ENCODE peak calls at places on chromosome 16, in eight cellular contexts. R is Peyer's patch, J is AG04450, O is mucosa of descending colon, F is Caco-2, B is cardiac fibroblast, A is NB4, I is psoas muscle. V is an unnamed sample.

GRCh38 chr16:57592591-57593003 is 35.8 kb upstream of the ADGRG1 start:
- DNase-seq in R (peak), J (no peak), O (peak), F (no peak), B (no peak), A (peak), I (no peak), V (no peak)

GRCh38 chr16:19524866-19525723 is 1.4 kb downstream of the CCP110 start:
- DNase-seq in R (no peak), J (no peak), O (no peak), F (no peak), B (peak), A (peak), I (no peak), V (no peak)

GRCh38 chr16:90032664-90033346 is 13.5 kb upstream of the DBNDD1 start:
- DNase-seq in R (no peak), J (peak), O (no peak), F (no peak), B (peak), A (peak), I (no peak), V (no peak)

GRCh38 chr16:68031951-68032350 is 8.9 kb downstream of the DUS2 start:
- DNase-seq in R (no peak), J (no peak), O (no peak), F (no peak), B (peak), A (no peak), I (no peak), V (no peak)

GRCh38 chr16:13100970-13101369 is 199.6 kb downstream of the SHISA9 start:
- DNase-seq in R (no peak), J (no peak), O (no peak), F (no peak), B (no peak), A (no peak), I (no peak), V (no peak)

GRCh38 chr16:11316331-11317015 is 28.8 kb upstream of the RMI2 start:
- DNase-seq in R (no peak), J (no peak), O (no peak), F (no peak), B (peak), A (no peak), I (no peak), V (no peak)

GRCh38 chr16:22641030-22641671 is 130.5 kb downstream of the NPIPB5 start:
- DNase-seq in R (no peak), J (no peak), O (no peak), F (peak), B (peak), A (peak), I (no peak), V (no peak)

GRCh38 chr16:87129771-87130170 is 187.4 kb downstream of the C16orf95 start:
- DNase-seq in R (no peak), J (no peak), O (no peak), F (no peak), B (peak), A (peak), I (no peak), V (no peak)

GRCh38 chr16:17149904-17150483 is 320.8 kb downstream of the XYLT1 start:
- DNase-seq in R (no peak), J (no peak), O (no peak), F (peak), B (peak), A (peak), I (no peak), V (no peak)

GRCh38 chr16:74469946-74470478 is 48.7 kb upstream of the CLEC18B start:
- DNase-seq in R (no peak), J (no peak), O (no peak), F (no peak), B (no peak), A (no peak), I (no peak), V (no peak)
- TF ChIP-seq CTCF in R (no peak), J (no peak), O (no peak), F (no peak), B (no peak), A (no peak), I (no peak), V (no peak)

GRCh38 chr16:30581462-30581861 is 4.0 kb downstream of the ZNF785 start:
- DNase-seq in R (no peak), J (no peak), O (peak), F (no peak), B (no peak), A (no peak), I (no peak), V (no peak)

GRCh38 chr16:30585400-30586191 is at the start of gene ZNF785:
- DNase-seq in R (peak), J (peak), O (peak), F (peak), B (peak), A (peak), I (peak), V (peak)

GRCh38 chr16:30588651-30589050 is 3.2 kb upstream of the ZNF785 start:
- DNase-seq in R (no peak), J (no peak), O (peak), F (no peak), B (no peak), A (no peak), I (no peak), V (no peak)

GRCh38 chr16:30585022-30585399 is 486 bp downstream of the ZNF785 start:
- DNase-seq in R (peak), J (no peak), O (no peak), F (no peak), B (no peak), A (peak), I (no peak), V (no peak)

DNA sequence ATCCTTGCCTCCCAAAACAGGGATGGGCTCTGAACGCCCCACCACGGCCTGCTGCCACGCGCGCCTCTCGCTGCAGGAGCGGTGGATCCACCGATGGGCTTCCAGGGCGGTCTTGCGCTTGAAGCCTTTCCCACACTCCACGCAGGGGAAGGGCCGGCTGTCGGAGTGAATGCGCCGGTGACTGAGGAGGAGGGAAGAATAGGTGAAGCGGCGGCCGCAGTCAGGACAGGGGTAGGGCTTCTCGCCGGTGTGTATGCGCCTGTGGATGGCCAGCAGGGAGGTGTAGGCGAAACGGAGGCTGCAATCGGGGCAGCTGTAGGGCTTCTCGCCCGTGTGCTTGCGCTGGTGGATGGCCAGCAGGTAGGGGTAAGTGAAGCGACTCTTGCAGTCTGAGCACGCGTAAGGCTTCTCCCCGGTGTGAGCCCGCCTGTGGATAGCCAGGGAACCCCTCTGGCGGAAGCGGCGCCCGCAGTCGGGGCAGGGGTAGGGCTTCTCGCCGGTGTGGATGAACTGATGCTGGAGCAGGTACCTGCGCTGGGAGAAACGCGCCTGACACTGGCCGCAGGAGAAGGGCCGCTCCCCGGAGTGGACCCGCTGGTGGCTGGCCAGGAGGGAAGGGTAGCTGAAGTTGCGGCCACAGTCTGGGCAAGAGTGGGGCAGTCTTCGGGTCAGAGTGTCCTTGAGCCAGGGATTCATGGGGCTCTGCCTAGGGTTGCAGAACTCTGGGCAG is 2.7 kb downstream of the ZNF785 start:
- DNase-seq in R (no peak), J (no peak), O (peak), F (no peak), B (no peak), A (no peak), I (no peak), V (no peak)
- H3K4me3 ChIP-seq in R (no peak), J (no peak), O (no peak), F (no peak), B (no peak), A (no peak), I (no peak), V (no peak)

DNA sequence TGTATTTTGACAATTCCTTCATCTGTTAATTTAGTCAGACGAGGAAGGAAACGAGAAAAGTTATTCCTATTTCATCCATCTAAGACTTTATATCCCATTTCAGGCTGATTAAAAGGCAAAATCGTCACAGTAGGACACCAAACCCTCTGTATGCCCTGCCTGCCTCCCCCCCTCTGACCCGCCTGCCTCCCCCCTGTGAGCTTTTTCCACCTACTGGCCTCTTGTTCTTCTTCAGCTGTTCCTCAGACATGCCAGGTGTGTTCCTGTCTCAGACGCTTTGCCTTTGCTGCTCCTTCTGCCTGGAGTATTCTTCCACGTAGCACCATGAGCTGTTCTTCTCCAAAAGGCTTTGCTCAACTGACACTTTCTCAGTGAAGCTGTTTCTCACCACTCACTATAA is 723.4 kb downstream of the MAF start:
- DNase-seq in R (no peak), J (no peak), O (no peak), F (no peak), B (no peak), A (no peak), I (no peak), V (no peak)
- TF ChIP-seq CTCF in R (no peak), J (no peak), O (no peak), F (no peak), B (no peak), A (no peak), I (no peak), V (no peak)

GRCh38 chr16:85200471-85201278 is 88.4 kb upstream of the CIBAR2 start:
- DNase-seq in R (no peak), J (no peak), O (no peak), F (peak), B (no peak), A (no peak), I (no peak), V (no peak)
- H3K4me3 ChIP-seq in R (no peak), J (no peak), O (no peak), F (no peak), B (no peak), A (no peak), I (no peak), V (no peak)

DNA sequence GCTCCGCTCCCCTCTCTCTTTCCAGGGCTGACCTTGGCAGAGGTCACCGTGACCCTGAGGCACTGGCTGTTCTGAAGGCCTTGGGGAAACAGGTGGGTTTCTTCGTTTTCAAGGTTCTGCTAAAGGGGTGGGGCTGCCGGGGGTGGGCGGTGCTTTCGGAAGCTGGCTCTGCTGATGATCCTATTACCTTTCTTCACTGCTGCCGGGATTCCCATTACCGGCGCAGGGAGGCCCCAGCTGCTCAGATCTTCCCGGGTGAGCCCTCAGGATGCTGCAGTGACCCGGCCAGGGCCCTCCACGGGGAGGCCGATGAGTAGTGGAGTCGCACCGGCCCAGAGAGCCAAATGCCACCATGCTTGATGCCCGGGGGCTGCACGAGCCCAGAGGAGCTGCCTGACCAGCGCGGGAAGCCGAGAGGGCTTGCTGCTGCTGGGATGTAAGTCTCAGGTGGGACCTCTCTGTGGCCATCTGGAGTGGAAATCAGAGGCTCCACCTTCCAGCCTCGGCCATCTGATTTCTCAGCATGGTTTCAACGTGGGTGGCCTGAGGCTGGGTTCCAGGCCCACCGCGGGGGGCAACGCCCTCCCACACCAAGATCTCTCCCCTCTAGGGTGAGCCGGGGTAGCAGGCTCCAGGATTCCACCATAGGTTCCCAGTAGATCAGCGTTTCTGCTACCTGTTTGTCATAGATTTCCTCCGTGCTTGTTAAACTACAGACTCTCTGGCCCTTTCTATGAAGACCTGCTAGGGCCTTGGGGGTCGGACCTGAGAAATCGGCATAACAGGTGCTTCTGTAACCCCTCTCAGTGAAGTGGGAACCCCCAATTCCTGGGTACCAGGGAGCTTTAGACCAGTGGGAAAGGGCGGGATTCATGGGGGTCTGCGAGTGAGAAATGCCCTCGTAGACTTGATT is 21.6 kb upstream of the ADCY7 start:
- DNase-seq in R (no peak), J (no peak), O (no peak), F (no peak), B (no peak), A (no peak), I (no peak), V (no peak)
- TF ChIP-seq CTCF in R (no peak), J (no peak), O (no peak), F (no peak), B (no peak), A (no peak), I (no peak), V (no peak)

GRCh38 chr16:675884-676564 is 553 bp downstream of the RHBDL1 start:
- DNase-seq in R (no peak), J (no peak), O (peak), F (no peak), B (no peak), A (no peak), I (no peak), V (no peak)
- H3K4me3 ChIP-seq in R (peak), J (peak), O (no peak), F (peak), B (peak), A (no peak), I (peak), V (peak)

GRCh38 chr16:47142469-47143328 is 1.0 kb downstream of the NETO2 start:
- DNase-seq in R (peak), J (no peak), O (no peak), F (peak), B (peak), A (peak), I (peak), V (no peak)

GRCh38 chr16:47143329-47143676 is 442 bp downstream of the NETO2 start:
- DNase-seq in R (peak), J (no peak), O (peak), F (peak), B (peak), A (peak), I (peak), V (no peak)

GRCh38 chr16:47141773-47142468 is 1.8 kb downstream of the NETO2 start:
- DNase-seq in R (peak), J (peak), O (peak), F (peak), B (peak), A (peak), I (peak), V (peak)

GRCh38 chr16:47144559-47144877 is 773 bp upstream of the NETO2 start:
- DNase-seq in R (no peak), J (no peak), O (no peak), F (no peak), B (no peak), A (no peak), I (no peak), V (no peak)

GRCh38 chr16:47143677-47144558 is at the start of gene NETO2:
- DNase-seq in R (peak), J (no peak), O (peak), F (peak), B (peak), A (peak), I (peak), V (no peak)
- TF ChIP-seq CTCF in R (no peak), J (peak), O (peak), F (peak), B (peak), A (peak), I (peak), V (peak)

DNA sequence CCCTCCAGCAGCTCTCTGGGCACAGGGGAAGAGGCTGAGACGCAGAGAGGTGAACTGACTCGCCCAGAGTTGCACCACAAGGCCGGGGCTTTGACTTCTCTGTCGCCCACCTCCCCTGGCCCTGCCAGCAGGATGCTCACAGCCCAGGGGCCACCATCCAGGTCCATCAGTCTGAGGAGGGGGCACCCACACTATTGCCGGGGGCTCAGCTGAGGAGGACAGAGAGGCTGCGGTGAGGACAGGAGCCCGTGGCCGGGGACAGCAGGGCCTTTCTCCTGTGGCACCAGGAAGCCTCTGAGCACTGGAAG is 32.6 kb downstream of the KDM8 start:
- DNase-seq in R (no peak), J (no peak), O (peak), F (no peak), B (no peak), A (no peak), I (no peak), V (no peak)
- H3K4me3 ChIP-seq in R (no peak), J (no peak), O (no peak), F (no peak), B (no peak), A (no peak), I (no peak), V (no peak)

GRCh38 chr16:59259964-59260348 is 525.8 kb upstream of the GOT2 start:
- DNase-seq in R (no peak), J (no peak), O (no peak), F (no peak), B (no peak), A (peak), I (no peak), V (no peak)
- TF ChIP-seq CTCF in R (no peak), J (no peak), O (no peak), F (no peak), B (no peak), A (no peak), I (no peak), V (no peak)

DNA sequence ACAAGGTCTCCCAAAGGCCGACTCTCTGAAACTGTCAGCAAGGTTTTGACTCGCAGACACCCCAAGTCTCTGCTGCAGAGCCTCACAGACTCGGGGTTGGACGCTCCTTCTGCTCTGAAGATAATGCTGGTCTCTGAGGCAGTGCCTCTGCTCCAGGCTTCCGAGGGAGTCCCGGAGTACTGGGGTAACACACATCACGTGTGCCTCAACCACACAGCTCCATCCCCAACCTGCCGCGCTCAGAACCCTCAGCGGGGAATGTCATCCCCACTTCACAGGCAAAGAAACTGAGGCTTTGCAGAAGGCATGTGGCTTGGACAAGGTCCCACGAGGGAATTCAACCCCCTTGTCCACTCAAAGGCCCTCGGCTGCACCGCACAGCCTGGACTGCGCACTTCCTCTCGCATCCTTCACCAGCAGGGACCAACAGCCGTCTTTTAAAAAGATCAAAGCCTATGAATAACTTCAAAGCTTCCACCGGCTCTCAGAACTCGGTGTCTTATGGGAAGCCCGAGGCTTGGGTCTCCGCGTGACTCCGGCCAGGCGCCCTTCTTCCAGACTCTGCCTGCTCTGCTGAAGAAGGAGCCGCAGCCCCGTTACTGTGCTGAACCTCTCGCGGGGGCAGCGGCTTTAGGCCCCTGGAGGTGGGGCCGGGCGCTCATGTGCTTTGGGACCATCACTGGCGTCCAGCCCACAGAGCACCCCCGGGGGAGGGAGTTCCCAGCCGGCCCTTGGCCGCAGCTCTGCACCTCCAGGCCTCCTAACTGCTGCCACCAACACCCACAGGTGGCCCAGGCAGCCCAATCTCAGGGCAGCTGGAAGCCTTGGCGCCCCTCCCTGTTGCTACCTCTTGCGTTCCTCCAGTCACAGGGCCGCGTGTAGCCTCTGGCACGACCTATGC is 2.2 kb downstream of the TMEM204 start:
- DNase-seq in R (no peak), J (no peak), O (no peak), F (no peak), B (peak), A (no peak), I (no peak), V (no peak)
- H3K4me3 ChIP-seq in R (peak), J (peak), O (no peak), F (no peak), B (peak), A (no peak), I (peak), V (peak)